ENCODE peak calls at places on chromosomes 1 and 21, in six cellular contexts. X, V, G, P, M and L are unnamed samples.

GRCh38 chr21:16908087-16908486 is 604.8 kb upstream of the CXADR start:
- DNase-seq in V (no peak), P (no peak), X (no peak), M (no peak), G (no peak), L (no peak)

GRCh38 chr21:34511787-34512451 is at the start of gene KCNE1:
- DNase-seq in P (no peak), G (no peak), X (no peak), V (no peak), M (no peak), L (peak; percentile 65)

GRCh38 chr1:156726549-156727226 is 1.6 kb upstream of the METTL25B start:
- DNase-seq in P (peak; percentile 66), M (peak; percentile 45), V (no peak), X (no peak), G (peak; percentile 50), L (peak; percentile 62)

GRCh38 chr1:94701796-94702439 is 118.2 kb upstream of the SLC44A3 start:
- DNase-seq in V (no peak), M (no peak), G (no peak), P (no peak), X (no peak), L (peak; percentile 44)

GRCh38 chr1:14466006-14466405 is 132.5 kb upstream of the KAZN start:
- DNase-seq in M (no peak), P (no peak), X (no peak), G (no peak), V (no peak), L (no peak)

GRCh38 chr1:52145137-52145536 is 3.2 kb downstream of the ZFYVE9 start:
- DNase-seq in G (no peak), M (no peak), X (no peak), P (no peak), V (no peak), L (no peak)

GRCh38 chr1:113326976-113327375 is 63.3 kb upstream of the MAGI3 start:
- DNase-seq in M (no peak), X (no peak), G (no peak), V (no peak), P (no peak), L (no peak)

GRCh38 chr1:155979525-155980343 is 1.4 kb upstream of the ARHGEF2 start:
- DNase-seq in X (no peak), G (peak; percentile 64), M (peak; percentile 77), P (no peak), V (no peak), L (no peak)

GRCh38 chr21:29335720-29336119 is 37.0 kb downstream of the BACH1 start:
- DNase-seq in V (no peak), G (no peak), X (no peak), M (no peak), P (peak; percentile 61), L (no peak)

GRCh38 chr1:9798236-9799130 is 25.3 kb downstream of the CLSTN1 start:
- DNase-seq in G (no peak), M (no peak), P (peak; percentile 18), V (no peak), X (peak; percentile 33), L (no peak)

GRCh38 chr1:196628838-196629237 is 20.6 kb upstream of the KCNT2 start:
- DNase-seq in X (no peak), M (no peak), P (no peak), G (no peak), V (no peak), L (no peak)

GRCh38 chr1:62295921-62296451 is 23.2 kb downstream of the KANK4 start:
- DNase-seq in G (no peak), V (no peak), M (no peak), P (peak; percentile 38), X (no peak), L (no peak)

GRCh38 chr1:88801575-88802208 is 89.7 kb downstream of the GTF2B start:
- DNase-seq in V (no peak), M (no peak), X (no peak), G (no peak), P (peak; percentile 42), L (no peak)

GRCh38 chr1:113579256-113580018 is 179.8 kb downstream of the PHTF1 start:
- DNase-seq in X (no peak), M (no peak), P (peak; percentile 7), V (no peak), G (no peak), L (no peak)

GRCh38 chr1:56149761-56150160 is 429.6 kb downstream of the PLPP3 start:
- DNase-seq in X (no peak), G (no peak), P (peak; percentile 26), V (no peak), M (no peak), L (no peak)

GRCh38 chr1:242524571-242525359 is at the start of gene PLD5:
- DNase-seq in G (peak; percentile 40), X (no peak), V (no peak), M (no peak), P (no peak), L (peak; percentile 17)

GRCh38 chr1:209389258-209389657 is 194.3 kb upstream of the CAMK1G start:
- DNase-seq in V (no peak), G (no peak), M (no peak), X (no peak), P (peak; percentile 94), L (peak; percentile 57)

GRCh38 chr1:199173356-199173755 is 534.5 kb downstream of the PTPRC start:
- DNase-seq in P (peak; percentile 77), X (no peak), G (no peak), V (no peak), M (no peak), L (no peak)

GRCh38 chr1:225445644-225446297 is 17.9 kb upstream of the LBR start:
- DNase-seq in P (no peak), M (no peak), X (no peak), G (no peak), V (no peak), L (no peak)

GRCh38 chr1:227759345-227760300 is 24.4 kb downstream of the SNAP47 start:
- DNase-seq in X (peak; percentile 82), V (no peak), G (no peak), P (peak; percentile 99), M (peak; percentile 61), L (peak; percentile 36)

GRCh38 chr1:193085263-193085662 is 20.0 kb downstream of the GLRX2 start:
- DNase-seq in G (no peak), V (no peak), P (no peak), X (no peak), M (no peak), L (no peak)

GRCh38 chr1:181057079-181057478 is 23.3 kb downstream of the MR1 start:
- DNase-seq in X (no peak), P (no peak), V (no peak), G (no peak), M (no peak), L (no peak)

GRCh38 chr1:247164694-247165093 is 7.1 kb downstream of the ZNF124 start:
- DNase-seq in M (no peak), X (no peak), P (no peak), G (no peak), V (no peak), L (no peak)
- H3K9me3 ChIP-seq in M (peaks cover 86% of the 10 kb centered on the region), X (no peaks in the 10 kb centered on the region), P (peaks cover 7% of the 10 kb centered on the region), G (peaks cover 15% of the 10 kb centered on the region), V (peaks cover 33% of the 10 kb centered on the region), L (peaks cover 15% of the 10 kb centered on the region)

GRCh38 chr1:23481026-23481597 is 2.9 kb downstream of the ASAP3 start:
- DNase-seq in G (no peak), X (no peak), V (no peak), P (no peak), M (no peak), L (no peak)

GRCh38 chr1:23481904-23482303 is 2.1 kb downstream of the ASAP3 start:
- DNase-seq in V (no peak), X (no peak), G (no peak), P (no peak), M (no peak), L (no peak)

GRCh38 chr1:23485002-23485332 is 988 bp upstream of the ASAP3 start:
- DNase-seq in M (no peak), V (no peak), P (no peak), X (no peak), G (no peak), L (no peak)

GRCh38 chr1:23484253-23485001 is 448 bp upstream of the ASAP3 start:
- DNase-seq in P (peak; percentile 89), M (peak; percentile 94), X (peak; percentile 98), V (peak; percentile 87), G (peak; percentile 99), L (peak; percentile 96)

GRCh38 chr1:23483327-23484252 is at the start of gene ASAP3:
- DNase-seq in X (peak; percentile 78), G (peak; percentile 33), V (no peak), M (peak; percentile 68), P (peak; percentile 41), L (peak; percentile 68)
- TF ChIP-seq POLR2A in X (peak; percentile 64), G (peak; percentile 51), V (no peak), M (no peak), P (peak; percentile 55), L (peak; percentile 51)

DNA sequence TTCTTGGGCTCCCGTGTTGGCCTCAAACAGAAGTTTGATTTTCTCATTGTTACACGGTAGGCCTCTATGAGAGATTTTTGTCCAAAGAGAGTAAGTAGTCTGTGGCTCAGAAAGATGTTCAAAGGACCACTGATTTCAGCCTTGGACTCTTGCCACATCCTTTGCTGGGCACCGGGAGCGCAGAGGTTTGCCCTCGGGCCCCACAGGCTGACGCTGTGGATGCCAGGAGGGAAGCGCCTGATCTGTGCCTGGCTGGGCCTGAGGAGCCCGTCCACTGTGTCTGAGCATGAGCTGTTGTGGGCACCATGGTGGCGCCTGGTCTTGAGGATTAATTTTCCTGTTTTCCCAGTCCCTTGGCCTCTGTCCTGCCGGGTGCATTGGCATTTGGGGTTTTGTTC is 52.3 kb downstream of the PCNT start:
- DNase-seq in V (no peak), M (no peak), X (no peak), P (no peak), G (no peak), L (no peak)
- H3K9me3 ChIP-seq in V (no peaks in the 10 kb centered on the region), M (no peaks in the 10 kb centered on the region), X (no peaks in the 10 kb centered on the region), P (no peaks in the 10 kb centered on the region), G (peaks cover 9% of the 10 kb centered on the region), L (no peaks in the 10 kb centered on the region)

DNA sequence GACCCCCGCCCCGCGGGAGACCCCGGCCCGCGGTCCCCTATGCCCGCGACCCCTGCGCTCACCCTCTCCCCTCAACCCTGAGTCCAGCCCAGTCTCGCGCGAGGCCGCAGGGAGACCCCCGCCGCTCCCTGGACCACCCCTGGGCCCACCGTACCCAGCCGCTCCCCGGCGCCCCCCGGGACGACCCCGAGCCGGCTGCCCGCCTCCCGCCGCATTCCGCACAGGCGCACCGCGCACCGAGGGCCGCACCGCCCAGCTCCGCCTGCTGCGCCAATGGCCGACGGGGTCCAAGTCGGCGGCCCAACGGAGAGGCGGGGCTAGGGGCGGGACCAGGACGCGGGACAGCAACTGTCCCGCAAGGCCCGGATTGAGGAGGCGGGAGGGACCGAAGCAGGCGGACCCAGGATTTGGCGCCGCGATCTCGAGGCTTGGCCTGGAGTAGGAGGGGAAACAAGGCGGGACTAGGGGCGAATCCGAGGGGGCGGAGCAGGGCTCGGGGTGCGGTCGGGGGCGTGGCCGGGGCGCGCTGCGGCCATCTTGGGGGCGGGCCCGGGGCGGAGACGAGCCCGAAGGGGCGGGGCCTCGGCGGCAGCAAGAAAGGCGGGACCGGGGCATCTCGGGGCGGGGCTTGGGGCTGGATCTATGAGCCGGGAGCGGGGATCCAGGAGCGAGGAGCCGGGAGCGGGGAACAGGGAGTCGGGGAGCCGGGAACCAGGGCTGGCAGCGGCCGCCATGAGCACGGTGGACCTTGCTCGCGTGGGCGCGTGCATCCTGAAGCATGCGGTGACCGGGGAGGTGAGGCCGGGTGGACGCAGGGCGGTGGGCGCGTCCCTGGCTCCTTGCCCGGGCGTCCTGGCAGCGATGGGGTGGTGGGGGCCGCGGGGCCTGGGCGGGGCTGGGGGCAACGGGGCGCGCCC is at the start of gene PRXL2B:
- DNase-seq in P (peak; percentile 98), M (peak; percentile 100), V (peak; percentile 99), G (peak; percentile 99), X (peak; percentile 100), L (peak; percentile 100)
- TF ChIP-seq POLR2A in P (no peak), M (peak; percentile 63), V (no peak), G (peak; percentile 76), X (peak; percentile 95), L (peak; percentile 89)

GRCh38 chr1:248756151-248756550 is 592 bp upstream of the LYPD8 start:
- DNase-seq in G (no peak), X (no peak), P (no peak), V (no peak), M (no peak), L (no peak)
- H3K9me3 ChIP-seq in G (peaks cover 2% of the 10 kb centered on the region), X (no peaks in the 10 kb centered on the region), P (peaks cover 50% of the 10 kb centered on the region), V (no peaks in the 10 kb centered on the region), M (no peaks in the 10 kb centered on the region), L (no peaks in the 10 kb centered on the region)